ENCODE peak calls at places on chromosomes 13 and 19, in nine cellular contexts. One of them, this sample, is unnamed.

GRCh38 chr13:68347220-68347619 is 1117.1 kb upstream of the PCDH9 start:
- DNase-seq in foreskin fibroblast: no peak
- DNase-seq in psoas muscle: no peak
- DNase-seq in esophagus squamous epithelium: no peak
- DNase-seq in gastrocnemius medialis: no peak
- DNase-seq in fibroblast of the aortic adventitia: no peak
- DNase-seq in fibroblast of lung: no peak
- DNase-seq in fibroblast of pulmonary artery: no peak
- DNase-seq in CD8-positive, alpha-beta T cell: no peak
- DNase-seq in this sample: no peak

GRCh38 chr19:51258165-51258564 is 7.3 kb downstream of the SIGLECL1 start:
- DNase-seq in fibroblast of the aortic adventitia: no peak
- DNase-seq in fibroblast of pulmonary artery: no peak
- DNase-seq in CD8-positive, alpha-beta T cell: no peak
- DNase-seq in fibroblast of lung: no peak
- DNase-seq in psoas muscle: no peak
- DNase-seq in gastrocnemius medialis: no peak
- DNase-seq in esophagus squamous epithelium: no peak
- DNase-seq in foreskin fibroblast: no peak
- DNase-seq in this sample: no peak

GRCh38 chr13:37995052-37995451 is 125.5 kb upstream of the TRPC4 start:
- DNase-seq in psoas muscle: no peak
- DNase-seq in fibroblast of lung: peak; percentile 32
- DNase-seq in CD8-positive, alpha-beta T cell: no peak
- DNase-seq in esophagus squamous epithelium: no peak
- DNase-seq in fibroblast of the aortic adventitia: no peak
- DNase-seq in fibroblast of pulmonary artery: peak; percentile 68
- DNase-seq in gastrocnemius medialis: no peak
- DNase-seq in foreskin fibroblast: no peak
- DNase-seq in this sample: peak; percentile 5

GRCh38 chr13:73403362-73404150 is 344.8 kb downstream of the KLF5 start:
- DNase-seq in foreskin fibroblast: no peak
- DNase-seq in esophagus squamous epithelium: no peak
- DNase-seq in fibroblast of pulmonary artery: no peak
- DNase-seq in gastrocnemius medialis: no peak
- DNase-seq in fibroblast of the aortic adventitia: no peak
- DNase-seq in CD8-positive, alpha-beta T cell: no peak
- DNase-seq in psoas muscle: no peak
- DNase-seq in fibroblast of lung: peak; percentile 33
- DNase-seq in this sample: no peak

GRCh38 chr19:43818500-43818899 is 8.6 kb upstream of the ZNF283 start:
- DNase-seq in CD8-positive, alpha-beta T cell: no peak
- DNase-seq in gastrocnemius medialis: no peak
- DNase-seq in esophagus squamous epithelium: no peak
- DNase-seq in fibroblast of lung: no peak
- DNase-seq in fibroblast of pulmonary artery: no peak
- DNase-seq in fibroblast of the aortic adventitia: no peak
- DNase-seq in foreskin fibroblast: no peak
- DNase-seq in psoas muscle: no peak
- DNase-seq in this sample: no peak

GRCh38 chr13:91621161-91621560 is 222.7 kb downstream of the GPC5 start:
- DNase-seq in fibroblast of lung: no peak
- DNase-seq in CD8-positive, alpha-beta T cell: no peak
- DNase-seq in gastrocnemius medialis: no peak
- DNase-seq in fibroblast of the aortic adventitia: no peak
- DNase-seq in foreskin fibroblast: no peak
- DNase-seq in psoas muscle: no peak
- DNase-seq in fibroblast of pulmonary artery: no peak
- DNase-seq in esophagus squamous epithelium: no peak
- DNase-seq in this sample: no peak

GRCh38 chr13:36006347-36006746 is 124.8 kb downstream of the DCLK1 start:
- DNase-seq in gastrocnemius medialis: no peak
- DNase-seq in psoas muscle: no peak
- DNase-seq in fibroblast of the aortic adventitia: peak; percentile 52
- DNase-seq in esophagus squamous epithelium: no peak
- DNase-seq in fibroblast of pulmonary artery: no peak
- DNase-seq in CD8-positive, alpha-beta T cell: no peak
- DNase-seq in fibroblast of lung: no peak
- DNase-seq in foreskin fibroblast: no peak
- DNase-seq in this sample: no peak

GRCh38 chr13:98892821-98893220 is 85.0 kb downstream of the DOCK9 start:
- DNase-seq in CD8-positive, alpha-beta T cell: no peak
- DNase-seq in fibroblast of the aortic adventitia: no peak
- DNase-seq in psoas muscle: no peak
- DNase-seq in gastrocnemius medialis: no peak
- DNase-seq in fibroblast of pulmonary artery: no peak
- DNase-seq in fibroblast of lung: no peak
- DNase-seq in foreskin fibroblast: no peak
- DNase-seq in esophagus squamous epithelium: no peak
- DNase-seq in this sample: no peak

GRCh38 chr19:34666200-34666957 is 10.6 kb downstream of the SCGB2B2 start:
- DNase-seq in foreskin fibroblast: no peak
- DNase-seq in psoas muscle: no peak
- DNase-seq in fibroblast of the aortic adventitia: no peak
- DNase-seq in esophagus squamous epithelium: no peak
- DNase-seq in gastrocnemius medialis: no peak
- DNase-seq in fibroblast of pulmonary artery: no peak
- DNase-seq in fibroblast of lung: no peak
- DNase-seq in CD8-positive, alpha-beta T cell: no peak
- DNase-seq in this sample: no peak

GRCh38 chr19:14563989-14564650 is 7.7 kb downstream of the NDUFB7 start:
- DNase-seq in gastrocnemius medialis: peak; percentile 80
- DNase-seq in foreskin fibroblast: no peak
- DNase-seq in fibroblast of lung: no peak
- DNase-seq in fibroblast of the aortic adventitia: no peak
- DNase-seq in CD8-positive, alpha-beta T cell: no peak
- DNase-seq in fibroblast of pulmonary artery: no peak
- DNase-seq in psoas muscle: peak; percentile 95
- DNase-seq in esophagus squamous epithelium: no peak
- DNase-seq in this sample: no peak

GRCh38 chr19:54136864-54137113 is 773 bp upstream of the CNOT3 start:
- DNase-seq in CD8-positive, alpha-beta T cell: no peak
- DNase-seq in gastrocnemius medialis: no peak
- DNase-seq in psoas muscle: no peak
- DNase-seq in fibroblast of pulmonary artery: no peak
- DNase-seq in fibroblast of lung: no peak
- DNase-seq in foreskin fibroblast: no peak
- DNase-seq in esophagus squamous epithelium: no peak
- DNase-seq in fibroblast of the aortic adventitia: no peak
- DNase-seq in this sample: no peak

GRCh38 chr13:99894835-99895427 is 76.6 kb downstream of the ZIC5 start:
- DNase-seq in foreskin fibroblast: no peak
- DNase-seq in gastrocnemius medialis: no peak
- DNase-seq in fibroblast of pulmonary artery: peak; percentile 1
- DNase-seq in fibroblast of lung: no peak
- DNase-seq in psoas muscle: no peak
- DNase-seq in esophagus squamous epithelium: no peak
- DNase-seq in CD8-positive, alpha-beta T cell: no peak
- DNase-seq in fibroblast of the aortic adventitia: no peak
- DNase-seq in this sample: no peak

GRCh38 chr13:30739646-30740642 is 4.6 kb downstream of the ALOX5AP start:
- DNase-seq in gastrocnemius medialis: no peak
- DNase-seq in fibroblast of lung: peak; percentile 99
- DNase-seq in psoas muscle: no peak
- DNase-seq in fibroblast of the aortic adventitia: peak; percentile 92
- DNase-seq in CD8-positive, alpha-beta T cell: peak; percentile 49
- DNase-seq in esophagus squamous epithelium: no peak
- DNase-seq in fibroblast of pulmonary artery: peak; percentile 92
- DNase-seq in foreskin fibroblast: no peak
- DNase-seq in this sample: no peak
- H3K4me3 ChIP-seq in gastrocnemius medialis: no peak overlapping the region
- H3K4me3 ChIP-seq in fibroblast of lung: peak overlapping the region; percentile 27
- H3K4me3 ChIP-seq in psoas muscle: peak overlapping the region; percentile 6
- H3K4me3 ChIP-seq in fibroblast of the aortic adventitia: peak overlapping the region; percentile 31
- H3K4me3 ChIP-seq in CD8-positive, alpha-beta T cell: peak overlapping the region; percentile 25
- H3K4me3 ChIP-seq in esophagus squamous epithelium: peak overlapping the region; percentile 46
- H3K4me3 ChIP-seq in fibroblast of pulmonary artery: peak overlapping the region; percentile 36
- H3K4me3 ChIP-seq in foreskin fibroblast: no peak overlapping the region
- H3K4me3 ChIP-seq in this sample: no peak overlapping the region

GRCh38 chr13:40466271-40466670 is 200.2 kb downstream of the FOXO1 start:
- DNase-seq in fibroblast of the aortic adventitia: no peak
- DNase-seq in fibroblast of pulmonary artery: no peak
- DNase-seq in gastrocnemius medialis: no peak
- DNase-seq in CD8-positive, alpha-beta T cell: no peak
- DNase-seq in esophagus squamous epithelium: no peak
- DNase-seq in psoas muscle: no peak
- DNase-seq in fibroblast of lung: no peak
- DNase-seq in foreskin fibroblast: no peak
- DNase-seq in this sample: no peak

GRCh38 chr13:40468227-40468838 is 198.1 kb downstream of the FOXO1 start:
- DNase-seq in foreskin fibroblast: no peak
- DNase-seq in fibroblast of lung: no peak
- DNase-seq in psoas muscle: no peak
- DNase-seq in fibroblast of the aortic adventitia: no peak
- DNase-seq in gastrocnemius medialis: no peak
- DNase-seq in esophagus squamous epithelium: no peak
- DNase-seq in CD8-positive, alpha-beta T cell: no peak
- DNase-seq in fibroblast of pulmonary artery: no peak
- DNase-seq in this sample: no peak

GRCh38 chr13:40464349-40464748 is 202.1 kb downstream of the FOXO1 start:
- DNase-seq in fibroblast of the aortic adventitia: no peak
- DNase-seq in psoas muscle: no peak
- DNase-seq in fibroblast of lung: no peak
- DNase-seq in fibroblast of pulmonary artery: no peak
- DNase-seq in gastrocnemius medialis: no peak
- DNase-seq in CD8-positive, alpha-beta T cell: no peak
- DNase-seq in foreskin fibroblast: no peak
- DNase-seq in esophagus squamous epithelium: no peak
- DNase-seq in this sample: no peak

GRCh38 chr13:40469581-40470282 is 196.7 kb downstream of the FOXO1 start:
- DNase-seq in psoas muscle: no peak
- DNase-seq in gastrocnemius medialis: no peak
- DNase-seq in CD8-positive, alpha-beta T cell: no peak
- DNase-seq in fibroblast of pulmonary artery: peak; percentile 76
- DNase-seq in fibroblast of lung: peak; percentile 56
- DNase-seq in foreskin fibroblast: no peak
- DNase-seq in fibroblast of the aortic adventitia: peak; percentile 78
- DNase-seq in esophagus squamous epithelium: no peak
- DNase-seq in this sample: no peak

GRCh38 chr13:40464991-40465390 is 201.4 kb downstream of the FOXO1 start:
- DNase-seq in psoas muscle: no peak
- DNase-seq in gastrocnemius medialis: no peak
- DNase-seq in foreskin fibroblast: no peak
- DNase-seq in fibroblast of lung: no peak
- DNase-seq in fibroblast of pulmonary artery: no peak
- DNase-seq in fibroblast of the aortic adventitia: no peak
- DNase-seq in esophagus squamous epithelium: no peak
- DNase-seq in CD8-positive, alpha-beta T cell: no peak
- DNase-seq in this sample: no peak
- H3K4me3 ChIP-seq in psoas muscle: no peak overlapping the region
- H3K4me3 ChIP-seq in gastrocnemius medialis: no peak overlapping the region
- H3K4me3 ChIP-seq in foreskin fibroblast: no peak overlapping the region
- H3K4me3 ChIP-seq in fibroblast of lung: no peak overlapping the region
- H3K4me3 ChIP-seq in fibroblast of pulmonary artery: no peak overlapping the region
- H3K4me3 ChIP-seq in fibroblast of the aortic adventitia: no peak overlapping the region
- H3K4me3 ChIP-seq in esophagus squamous epithelium: no peak overlapping the region
- H3K4me3 ChIP-seq in CD8-positive, alpha-beta T cell: no peak overlapping the region
- H3K4me3 ChIP-seq in this sample: no peak overlapping the region

DNA sequence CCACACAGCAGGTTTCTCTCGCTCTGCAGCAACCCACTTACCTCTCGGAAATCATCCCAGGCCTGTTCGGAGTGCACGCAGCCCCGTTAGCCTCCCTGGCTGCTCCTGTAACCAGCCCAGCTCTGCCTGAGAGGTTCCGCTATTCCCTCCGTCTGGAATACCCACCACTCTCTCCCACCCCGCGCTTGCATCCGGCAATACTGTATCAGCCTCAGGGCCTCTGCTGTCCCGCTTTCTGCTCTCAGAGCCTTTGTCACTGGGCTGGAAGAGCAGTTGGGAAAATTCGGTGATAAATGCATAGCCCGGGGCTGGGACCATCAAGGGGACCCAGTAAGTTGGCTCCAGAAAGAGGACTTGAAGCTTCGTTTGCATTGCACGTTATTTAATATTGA is 759 bp upstream of the TLE6 start:
- DNase-seq in fibroblast of pulmonary artery: no peak
- DNase-seq in fibroblast of the aortic adventitia: no peak
- DNase-seq in foreskin fibroblast: no peak
- DNase-seq in fibroblast of lung: no peak
- DNase-seq in psoas muscle: no peak
- DNase-seq in gastrocnemius medialis: no peak
- DNase-seq in CD8-positive, alpha-beta T cell: no peak
- DNase-seq in esophagus squamous epithelium: no peak
- DNase-seq in this sample: no peak
- H3K4me3 ChIP-seq in fibroblast of pulmonary artery: peak overlapping the region; percentile 64
- H3K4me3 ChIP-seq in fibroblast of the aortic adventitia: peak overlapping the region; percentile 70
- H3K4me3 ChIP-seq in foreskin fibroblast: peak overlapping the region; percentile 69
- H3K4me3 ChIP-seq in fibroblast of lung: peak overlapping the region; percentile 70
- H3K4me3 ChIP-seq in psoas muscle: peak overlapping the region; percentile 76
- H3K4me3 ChIP-seq in gastrocnemius medialis: peak overlapping the region; percentile 74
- H3K4me3 ChIP-seq in CD8-positive, alpha-beta T cell: peak overlapping the region; percentile 84
- H3K4me3 ChIP-seq in esophagus squamous epithelium: peak overlapping the region; percentile 58
- H3K4me3 ChIP-seq in this sample: peak overlapping the region; percentile 42

DNA sequence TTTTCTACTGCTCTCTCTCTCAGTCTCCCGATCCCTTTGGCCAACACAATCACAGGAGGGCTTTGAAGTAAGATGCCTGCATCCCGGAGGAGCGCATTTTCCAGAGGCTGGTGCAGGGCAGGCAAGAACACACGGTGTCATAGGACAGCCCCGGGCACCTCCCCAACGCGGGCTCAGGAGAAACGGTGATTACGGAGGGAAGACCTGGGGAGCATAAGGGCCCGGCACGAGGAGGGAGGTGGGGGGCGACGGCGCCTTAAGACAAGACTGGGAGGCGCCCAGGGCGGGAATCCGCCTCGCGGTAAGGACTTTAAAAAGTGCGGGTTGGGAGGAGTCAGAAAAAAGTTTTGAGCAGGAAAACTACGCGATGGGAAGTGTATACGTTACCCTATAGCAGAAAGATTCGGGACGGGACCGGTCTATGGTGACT is 18.7 kb upstream of the ZNF888 start:
- DNase-seq in psoas muscle: peak; percentile 54
- DNase-seq in fibroblast of pulmonary artery: peak; percentile 31
- DNase-seq in foreskin fibroblast: no peak
- DNase-seq in gastrocnemius medialis: no peak
- DNase-seq in fibroblast of the aortic adventitia: peak; percentile 27
- DNase-seq in esophagus squamous epithelium: no peak
- DNase-seq in fibroblast of lung: peak; percentile 23
- DNase-seq in CD8-positive, alpha-beta T cell: peak; percentile 2
- DNase-seq in this sample: no peak
- H3K4me3 ChIP-seq in psoas muscle: peak overlapping the region; percentile 82
- H3K4me3 ChIP-seq in fibroblast of pulmonary artery: peak overlapping the region; percentile 91
- H3K4me3 ChIP-seq in foreskin fibroblast: peak overlapping the region; percentile 88
- H3K4me3 ChIP-seq in gastrocnemius medialis: peak overlapping the region; percentile 66
- H3K4me3 ChIP-seq in fibroblast of the aortic adventitia: peak overlapping the region; percentile 83
- H3K4me3 ChIP-seq in esophagus squamous epithelium: peak overlapping the region; percentile 76
- H3K4me3 ChIP-seq in fibroblast of lung: peak overlapping the region; percentile 86
- H3K4me3 ChIP-seq in CD8-positive, alpha-beta T cell: peak overlapping the region; percentile 91
- H3K4me3 ChIP-seq in this sample: peak overlapping the region; percentile 70

GRCh38 chr19:37251308-37252229 is 33.6 kb downstream of the ZNF383 start:
- DNase-seq in fibroblast of lung: peak; percentile 100
- DNase-seq in psoas muscle: peak; percentile 80
- DNase-seq in fibroblast of the aortic adventitia: peak; percentile 97
- DNase-seq in gastrocnemius medialis: peak; percentile 28
- DNase-seq in CD8-positive, alpha-beta T cell: no peak
- DNase-seq in foreskin fibroblast: peak; percentile 95
- DNase-seq in esophagus squamous epithelium: no peak
- DNase-seq in fibroblast of pulmonary artery: peak; percentile 95
- DNase-seq in this sample: peak; percentile 95
- H3K4me3 ChIP-seq in fibroblast of lung: peak overlapping the region; percentile 75
- H3K4me3 ChIP-seq in psoas muscle: peak overlapping the region; percentile 62
- H3K4me3 ChIP-seq in fibroblast of the aortic adventitia: peak overlapping the region; percentile 78
- H3K4me3 ChIP-seq in gastrocnemius medialis: peak overlapping the region; percentile 59
- H3K4me3 ChIP-seq in CD8-positive, alpha-beta T cell: peak overlapping the region; percentile 25
- H3K4me3 ChIP-seq in foreskin fibroblast: peak overlapping the region; percentile 62
- H3K4me3 ChIP-seq in esophagus squamous epithelium: peak overlapping the region; percentile 76
- H3K4me3 ChIP-seq in fibroblast of pulmonary artery: peak overlapping the region; percentile 74
- H3K4me3 ChIP-seq in this sample: peak overlapping the region; percentile 68